ENCODE peak calls at places on chromosomes 6 and 20, in eight cellular contexts. One of them, this sample, is unnamed.
A peak's percentile ranks its signal among the peaks of the same experiment; 100 is the strongest.

GRCh38 chr20:10609276-10609675 is 64.5 kb downstream of the JAG1 start:
- DNase-seq in skeletal muscle cell: peak; percentile 82
- DNase-seq in activated naive CD4-positive, alpha-beta T cell treated with anti-CD3 and anti-CD28 coated beads, Interleukin-2, amount 50 U/mL, for 16 hours: no peak
- DNase-seq in CD4-positive, alpha-beta T cell: no peak
- DNase-seq in activated CD4-positive, alpha-beta T cell treated with anti-CD3 and anti-CD28 coated beads, Interleukin-2, amount 50 U/mL, for 1 hour: no peak
- DNase-seq in GDM1: no peak
- DNase-seq in left colon: no peak
- DNase-seq in activated effector memory CD4-positive, alpha-beta T cell treated with Interleukin-2 at 50 U/mL for 16 hours: no peak
- DNase-seq in this sample: no peak

GRCh38 chr6:116648161-116648560 is 20.4 kb downstream of the ZUP1 start:
- DNase-seq in skeletal muscle cell: no peak
- DNase-seq in activated naive CD4-positive, alpha-beta T cell treated with anti-CD3 and anti-CD28 coated beads, Interleukin-2, amount 50 U/mL, for 16 hours: no peak
- DNase-seq in CD4-positive, alpha-beta T cell: no peak
- DNase-seq in activated CD4-positive, alpha-beta T cell treated with anti-CD3 and anti-CD28 coated beads, Interleukin-2, amount 50 U/mL, for 1 hour: no peak
- DNase-seq in GDM1: no peak
- DNase-seq in left colon: no peak
- DNase-seq in activated effector memory CD4-positive, alpha-beta T cell treated with Interleukin-2 at 50 U/mL for 16 hours: no peak
- DNase-seq in this sample: no peak

GRCh38 chr20:12827796-12828406 is 180.9 kb upstream of the SPTLC3 start:
- DNase-seq in skeletal muscle cell: no peak
- DNase-seq in activated naive CD4-positive, alpha-beta T cell treated with anti-CD3 and anti-CD28 coated beads, Interleukin-2, amount 50 U/mL, for 16 hours: no peak
- DNase-seq in CD4-positive, alpha-beta T cell: no peak
- DNase-seq in activated CD4-positive, alpha-beta T cell treated with anti-CD3 and anti-CD28 coated beads, Interleukin-2, amount 50 U/mL, for 1 hour: no peak
- DNase-seq in GDM1: no peak
- DNase-seq in left colon: no peak
- DNase-seq in activated effector memory CD4-positive, alpha-beta T cell treated with Interleukin-2 at 50 U/mL for 16 hours: no peak
- DNase-seq in this sample: no peak

GRCh38 chr6:158028421-158028820 is 46.8 kb downstream of the SYNJ2 start:
- DNase-seq in skeletal muscle cell: no peak
- DNase-seq in activated naive CD4-positive, alpha-beta T cell treated with anti-CD3 and anti-CD28 coated beads, Interleukin-2, amount 50 U/mL, for 16 hours: no peak
- DNase-seq in CD4-positive, alpha-beta T cell: no peak
- DNase-seq in activated CD4-positive, alpha-beta T cell treated with anti-CD3 and anti-CD28 coated beads, Interleukin-2, amount 50 U/mL, for 1 hour: no peak
- DNase-seq in GDM1: no peak
- DNase-seq in left colon: no peak
- DNase-seq in activated effector memory CD4-positive, alpha-beta T cell treated with Interleukin-2 at 50 U/mL for 16 hours: no peak
- DNase-seq in this sample: no peak

GRCh38 chr20:53582574-53583351 is 10.9 kb downstream of the ZNF217 start:
- DNase-seq in skeletal muscle cell: peak; percentile 89
- DNase-seq in activated naive CD4-positive, alpha-beta T cell treated with anti-CD3 and anti-CD28 coated beads, Interleukin-2, amount 50 U/mL, for 16 hours: peak; percentile 49
- DNase-seq in CD4-positive, alpha-beta T cell: no peak
- DNase-seq in activated CD4-positive, alpha-beta T cell treated with anti-CD3 and anti-CD28 coated beads, Interleukin-2, amount 50 U/mL, for 1 hour: peak; percentile 35
- DNase-seq in GDM1: no peak
- DNase-seq in left colon: no peak
- DNase-seq in activated effector memory CD4-positive, alpha-beta T cell treated with Interleukin-2 at 50 U/mL for 16 hours: no peak
- DNase-seq in this sample: peak; percentile 79

GRCh38 chr20:10462516-10462915 is 27.4 kb downstream of the SLX4IP start:
- DNase-seq in skeletal muscle cell: no peak
- DNase-seq in activated naive CD4-positive, alpha-beta T cell treated with anti-CD3 and anti-CD28 coated beads, Interleukin-2, amount 50 U/mL, for 16 hours: no peak
- DNase-seq in CD4-positive, alpha-beta T cell: no peak
- DNase-seq in activated CD4-positive, alpha-beta T cell treated with anti-CD3 and anti-CD28 coated beads, Interleukin-2, amount 50 U/mL, for 1 hour: no peak
- DNase-seq in GDM1: no peak
- DNase-seq in left colon: no peak
- DNase-seq in activated effector memory CD4-positive, alpha-beta T cell treated with Interleukin-2 at 50 U/mL for 16 hours: no peak
- DNase-seq in this sample: no peak

GRCh38 chr6:14211596-14211961 is 94.0 kb downstream of the CD83 start:
- DNase-seq in skeletal muscle cell: no peak
- DNase-seq in activated naive CD4-positive, alpha-beta T cell treated with anti-CD3 and anti-CD28 coated beads, Interleukin-2, amount 50 U/mL, for 16 hours: no peak
- DNase-seq in CD4-positive, alpha-beta T cell: no peak
- DNase-seq in activated CD4-positive, alpha-beta T cell treated with anti-CD3 and anti-CD28 coated beads, Interleukin-2, amount 50 U/mL, for 1 hour: peak; percentile 24
- DNase-seq in GDM1: no peak
- DNase-seq in left colon: peak; percentile 64
- DNase-seq in activated effector memory CD4-positive, alpha-beta T cell treated with Interleukin-2 at 50 U/mL for 16 hours: no peak
- DNase-seq in this sample: no peak

GRCh38 chr6:13428528-13429405 is 58.6 kb downstream of the GFOD1 start:
- DNase-seq in skeletal muscle cell: no peak
- DNase-seq in activated naive CD4-positive, alpha-beta T cell treated with anti-CD3 and anti-CD28 coated beads, Interleukin-2, amount 50 U/mL, for 16 hours: no peak
- DNase-seq in CD4-positive, alpha-beta T cell: no peak
- DNase-seq in activated CD4-positive, alpha-beta T cell treated with anti-CD3 and anti-CD28 coated beads, Interleukin-2, amount 50 U/mL, for 1 hour: no peak
- DNase-seq in GDM1: no peak
- DNase-seq in left colon: no peak
- DNase-seq in activated effector memory CD4-positive, alpha-beta T cell treated with Interleukin-2 at 50 U/mL for 16 hours: no peak
- DNase-seq in this sample: no peak

GRCh38 chr6:36149436-36149835 is 19.1 kb downstream of the MAPK13 start:
- DNase-seq in skeletal muscle cell: no peak
- DNase-seq in activated naive CD4-positive, alpha-beta T cell treated with anti-CD3 and anti-CD28 coated beads, Interleukin-2, amount 50 U/mL, for 16 hours: no peak
- DNase-seq in CD4-positive, alpha-beta T cell: no peak
- DNase-seq in activated CD4-positive, alpha-beta T cell treated with anti-CD3 and anti-CD28 coated beads, Interleukin-2, amount 50 U/mL, for 1 hour: no peak
- DNase-seq in GDM1: no peak
- DNase-seq in left colon: no peak
- DNase-seq in activated effector memory CD4-positive, alpha-beta T cell treated with Interleukin-2 at 50 U/mL for 16 hours: no peak
- DNase-seq in this sample: no peak

GRCh38 chr6:108247965-108248536 is 12.8 kb downstream of the SNX3 start:
- DNase-seq in skeletal muscle cell: no peak
- DNase-seq in activated naive CD4-positive, alpha-beta T cell treated with anti-CD3 and anti-CD28 coated beads, Interleukin-2, amount 50 U/mL, for 16 hours: no peak
- DNase-seq in CD4-positive, alpha-beta T cell: no peak
- DNase-seq in activated CD4-positive, alpha-beta T cell treated with anti-CD3 and anti-CD28 coated beads, Interleukin-2, amount 50 U/mL, for 1 hour: no peak
- DNase-seq in GDM1: no peak
- DNase-seq in left colon: no peak
- DNase-seq in activated effector memory CD4-positive, alpha-beta T cell treated with Interleukin-2 at 50 U/mL for 16 hours: no peak
- DNase-seq in this sample: no peak

GRCh38 chr20:11585752-11586352 is 331.8 kb upstream of the BTBD3 start:
- DNase-seq in skeletal muscle cell: no peak
- DNase-seq in activated naive CD4-positive, alpha-beta T cell treated with anti-CD3 and anti-CD28 coated beads, Interleukin-2, amount 50 U/mL, for 16 hours: no peak
- DNase-seq in CD4-positive, alpha-beta T cell: no peak
- DNase-seq in activated CD4-positive, alpha-beta T cell treated with anti-CD3 and anti-CD28 coated beads, Interleukin-2, amount 50 U/mL, for 1 hour: no peak
- DNase-seq in GDM1: no peak
- DNase-seq in left colon: no peak
- DNase-seq in activated effector memory CD4-positive, alpha-beta T cell treated with Interleukin-2 at 50 U/mL for 16 hours: no peak
- DNase-seq in this sample: no peak

GRCh38 chr6:147040041-147040440 is 164.2 kb upstream of the STXBP5 start:
- DNase-seq in skeletal muscle cell: no peak
- DNase-seq in activated naive CD4-positive, alpha-beta T cell treated with anti-CD3 and anti-CD28 coated beads, Interleukin-2, amount 50 U/mL, for 16 hours: no peak
- DNase-seq in CD4-positive, alpha-beta T cell: no peak
- DNase-seq in activated CD4-positive, alpha-beta T cell treated with anti-CD3 and anti-CD28 coated beads, Interleukin-2, amount 50 U/mL, for 1 hour: no peak
- DNase-seq in GDM1: no peak
- DNase-seq in left colon: no peak
- DNase-seq in activated effector memory CD4-positive, alpha-beta T cell treated with Interleukin-2 at 50 U/mL for 16 hours: no peak
- DNase-seq in this sample: peak; percentile 48

GRCh38 chr6:138289739-138290138 is 71.4 kb upstream of the PBOV1 start:
- DNase-seq in skeletal muscle cell: no peak
- DNase-seq in activated naive CD4-positive, alpha-beta T cell treated with anti-CD3 and anti-CD28 coated beads, Interleukin-2, amount 50 U/mL, for 16 hours: no peak
- DNase-seq in CD4-positive, alpha-beta T cell: no peak
- DNase-seq in activated CD4-positive, alpha-beta T cell treated with anti-CD3 and anti-CD28 coated beads, Interleukin-2, amount 50 U/mL, for 1 hour: no peak
- DNase-seq in GDM1: no peak
- DNase-seq in left colon: peak; percentile 13
- DNase-seq in activated effector memory CD4-positive, alpha-beta T cell treated with Interleukin-2 at 50 U/mL for 16 hours: no peak
- DNase-seq in this sample: no peak

GRCh38 chr20:34543457-34544056 is 15.0 kb upstream of the MAP1LC3A start:
- DNase-seq in skeletal muscle cell: no peak
- DNase-seq in activated naive CD4-positive, alpha-beta T cell treated with anti-CD3 and anti-CD28 coated beads, Interleukin-2, amount 50 U/mL, for 16 hours: no peak
- DNase-seq in CD4-positive, alpha-beta T cell: no peak
- DNase-seq in activated CD4-positive, alpha-beta T cell treated with anti-CD3 and anti-CD28 coated beads, Interleukin-2, amount 50 U/mL, for 1 hour: no peak
- DNase-seq in GDM1: no peak
- DNase-seq in left colon: peak; percentile 51
- DNase-seq in activated effector memory CD4-positive, alpha-beta T cell treated with Interleukin-2 at 50 U/mL for 16 hours: no peak
- DNase-seq in this sample: no peak

GRCh38 chr6:169188051-169188863 is 65.4 kb downstream of the THBS2 start:
- DNase-seq in skeletal muscle cell: peak; percentile 88
- DNase-seq in activated naive CD4-positive, alpha-beta T cell treated with anti-CD3 and anti-CD28 coated beads, Interleukin-2, amount 50 U/mL, for 16 hours: no peak
- DNase-seq in CD4-positive, alpha-beta T cell: no peak
- DNase-seq in activated CD4-positive, alpha-beta T cell treated with anti-CD3 and anti-CD28 coated beads, Interleukin-2, amount 50 U/mL, for 1 hour: no peak
- DNase-seq in GDM1: no peak
- DNase-seq in left colon: no peak
- DNase-seq in activated effector memory CD4-positive, alpha-beta T cell treated with Interleukin-2 at 50 U/mL for 16 hours: no peak
- DNase-seq in this sample: no peak

GRCh38 chr6:99522531-99522930 is 7.3 kb upstream of the USP45 start:
- DNase-seq in skeletal muscle cell: no peak
- DNase-seq in activated naive CD4-positive, alpha-beta T cell treated with anti-CD3 and anti-CD28 coated beads, Interleukin-2, amount 50 U/mL, for 16 hours: no peak
- DNase-seq in CD4-positive, alpha-beta T cell: no peak
- DNase-seq in activated CD4-positive, alpha-beta T cell treated with anti-CD3 and anti-CD28 coated beads, Interleukin-2, amount 50 U/mL, for 1 hour: no peak
- DNase-seq in GDM1: no peak
- DNase-seq in left colon: no peak
- DNase-seq in activated effector memory CD4-positive, alpha-beta T cell treated with Interleukin-2 at 50 U/mL for 16 hours: no peak
- DNase-seq in this sample: peak; percentile 20

GRCh38 chr6:15516378-15516777 is 146.4 kb downstream of the DTNBP1 start:
- DNase-seq in skeletal muscle cell: no peak
- DNase-seq in activated naive CD4-positive, alpha-beta T cell treated with anti-CD3 and anti-CD28 coated beads, Interleukin-2, amount 50 U/mL, for 16 hours: no peak
- DNase-seq in CD4-positive, alpha-beta T cell: no peak
- DNase-seq in activated CD4-positive, alpha-beta T cell treated with anti-CD3 and anti-CD28 coated beads, Interleukin-2, amount 50 U/mL, for 1 hour: no peak
- DNase-seq in GDM1: no peak
- DNase-seq in left colon: no peak
- DNase-seq in activated effector memory CD4-positive, alpha-beta T cell treated with Interleukin-2 at 50 U/mL for 16 hours: no peak
- DNase-seq in this sample: no peak

GRCh38 chr6:169241688-169242350 is 11.8 kb downstream of the THBS2 start:
- DNase-seq in skeletal muscle cell: no peak
- DNase-seq in activated naive CD4-positive, alpha-beta T cell treated with anti-CD3 and anti-CD28 coated beads, Interleukin-2, amount 50 U/mL, for 16 hours: no peak
- DNase-seq in CD4-positive, alpha-beta T cell: no peak
- DNase-seq in activated CD4-positive, alpha-beta T cell treated with anti-CD3 and anti-CD28 coated beads, Interleukin-2, amount 50 U/mL, for 1 hour: no peak
- DNase-seq in GDM1: no peak
- DNase-seq in left colon: no peak
- DNase-seq in activated effector memory CD4-positive, alpha-beta T cell treated with Interleukin-2 at 50 U/mL for 16 hours: no peak
- DNase-seq in this sample: no peak

GRCh38 chr6:63690210-63690609 is 54.6 kb downstream of the PHF3 start:
- DNase-seq in skeletal muscle cell: no peak
- DNase-seq in activated naive CD4-positive, alpha-beta T cell treated with anti-CD3 and anti-CD28 coated beads, Interleukin-2, amount 50 U/mL, for 16 hours: no peak
- DNase-seq in CD4-positive, alpha-beta T cell: no peak
- DNase-seq in activated CD4-positive, alpha-beta T cell treated with anti-CD3 and anti-CD28 coated beads, Interleukin-2, amount 50 U/mL, for 1 hour: no peak
- DNase-seq in GDM1: no peak
- DNase-seq in left colon: no peak
- DNase-seq in activated effector memory CD4-positive, alpha-beta T cell treated with Interleukin-2 at 50 U/mL for 16 hours: no peak
- DNase-seq in this sample: no peak

GRCh38 chr6:22152871-22153270 is 144.0 kb downstream of the PRL start:
- DNase-seq in skeletal muscle cell: no peak
- DNase-seq in activated naive CD4-positive, alpha-beta T cell treated with anti-CD3 and anti-CD28 coated beads, Interleukin-2, amount 50 U/mL, for 16 hours: no peak
- DNase-seq in CD4-positive, alpha-beta T cell: no peak
- DNase-seq in activated CD4-positive, alpha-beta T cell treated with anti-CD3 and anti-CD28 coated beads, Interleukin-2, amount 50 U/mL, for 1 hour: no peak
- DNase-seq in GDM1: no peak
- DNase-seq in left colon: no peak
- DNase-seq in activated effector memory CD4-positive, alpha-beta T cell treated with Interleukin-2 at 50 U/mL for 16 hours: no peak
- DNase-seq in this sample: no peak

GRCh38 chr20:57040924-57041323 is 225.5 kb downstream of the BMP7 start:
- DNase-seq in skeletal muscle cell: no peak
- DNase-seq in activated naive CD4-positive, alpha-beta T cell treated with anti-CD3 and anti-CD28 coated beads, Interleukin-2, amount 50 U/mL, for 16 hours: no peak
- DNase-seq in CD4-positive, alpha-beta T cell: no peak
- DNase-seq in activated CD4-positive, alpha-beta T cell treated with anti-CD3 and anti-CD28 coated beads, Interleukin-2, amount 50 U/mL, for 1 hour: no peak
- DNase-seq in GDM1: no peak
- DNase-seq in left colon: no peak
- DNase-seq in activated effector memory CD4-positive, alpha-beta T cell treated with Interleukin-2 at 50 U/mL for 16 hours: no peak
- DNase-seq in this sample: no peak

GRCh38 chr6:130206474-130206873 is 16.3 kb downstream of the SAMD3 start:
- DNase-seq in skeletal muscle cell: no peak
- DNase-seq in activated naive CD4-positive, alpha-beta T cell treated with anti-CD3 and anti-CD28 coated beads, Interleukin-2, amount 50 U/mL, for 16 hours: no peak
- DNase-seq in CD4-positive, alpha-beta T cell: no peak
- DNase-seq in activated CD4-positive, alpha-beta T cell treated with anti-CD3 and anti-CD28 coated beads, Interleukin-2, amount 50 U/mL, for 1 hour: no peak
- DNase-seq in GDM1: no peak
- DNase-seq in left colon: no peak
- DNase-seq in activated effector memory CD4-positive, alpha-beta T cell treated with Interleukin-2 at 50 U/mL for 16 hours: no peak
- DNase-seq in this sample: no peak

GRCh38 chr6:34496103-34496685 is 30.3 kb downstream of the PACSIN1 start:
- DNase-seq in skeletal muscle cell: no peak
- DNase-seq in activated naive CD4-positive, alpha-beta T cell treated with anti-CD3 and anti-CD28 coated beads, Interleukin-2, amount 50 U/mL, for 16 hours: no peak
- DNase-seq in CD4-positive, alpha-beta T cell: no peak
- DNase-seq in activated CD4-positive, alpha-beta T cell treated with anti-CD3 and anti-CD28 coated beads, Interleukin-2, amount 50 U/mL, for 1 hour: no peak
- DNase-seq in GDM1: no peak
- DNase-seq in left colon: no peak
- DNase-seq in activated effector memory CD4-positive, alpha-beta T cell treated with Interleukin-2 at 50 U/mL for 16 hours: no peak
- DNase-seq in this sample: no peak

GRCh38 chr20:40056186-40056585 is 632.9 kb downstream of the MAFB start:
- DNase-seq in skeletal muscle cell: no peak
- DNase-seq in activated naive CD4-positive, alpha-beta T cell treated with anti-CD3 and anti-CD28 coated beads, Interleukin-2, amount 50 U/mL, for 16 hours: no peak
- DNase-seq in CD4-positive, alpha-beta T cell: no peak
- DNase-seq in activated CD4-positive, alpha-beta T cell treated with anti-CD3 and anti-CD28 coated beads, Interleukin-2, amount 50 U/mL, for 1 hour: no peak
- DNase-seq in GDM1: no peak
- DNase-seq in left colon: no peak
- DNase-seq in activated effector memory CD4-positive, alpha-beta T cell treated with Interleukin-2 at 50 U/mL for 16 hours: no peak
- DNase-seq in this sample: no peak

GRCh38 chr6:104789770-104790190 is 69.9 kb downstream of the HACE1 start:
- DNase-seq in skeletal muscle cell: peak; percentile 41
- DNase-seq in activated naive CD4-positive, alpha-beta T cell treated with anti-CD3 and anti-CD28 coated beads, Interleukin-2, amount 50 U/mL, for 16 hours: no peak
- DNase-seq in CD4-positive, alpha-beta T cell: no peak
- DNase-seq in activated CD4-positive, alpha-beta T cell treated with anti-CD3 and anti-CD28 coated beads, Interleukin-2, amount 50 U/mL, for 1 hour: no peak
- DNase-seq in GDM1: no peak
- DNase-seq in left colon: no peak
- DNase-seq in activated effector memory CD4-positive, alpha-beta T cell treated with Interleukin-2 at 50 U/mL for 16 hours: no peak
- DNase-seq in this sample: peak; percentile 30

GRCh38 chr6:41193171-41193734 is 7.7 kb downstream of the TREML2 start:
- DNase-seq in skeletal muscle cell: no peak
- DNase-seq in activated naive CD4-positive, alpha-beta T cell treated with anti-CD3 and anti-CD28 coated beads, Interleukin-2, amount 50 U/mL, for 16 hours: no peak
- DNase-seq in CD4-positive, alpha-beta T cell: no peak
- DNase-seq in activated CD4-positive, alpha-beta T cell treated with anti-CD3 and anti-CD28 coated beads, Interleukin-2, amount 50 U/mL, for 1 hour: no peak
- DNase-seq in GDM1: no peak
- DNase-seq in left colon: no peak
- DNase-seq in activated effector memory CD4-positive, alpha-beta T cell treated with Interleukin-2 at 50 U/mL for 16 hours: no peak
- DNase-seq in this sample: no peak

GRCh38 chr6:150813319-150813992 is 52.0 kb upstream of the MTHFD1L start:
- DNase-seq in skeletal muscle cell: no peak
- DNase-seq in activated naive CD4-positive, alpha-beta T cell treated with anti-CD3 and anti-CD28 coated beads, Interleukin-2, amount 50 U/mL, for 16 hours: no peak
- DNase-seq in CD4-positive, alpha-beta T cell: no peak
- DNase-seq in activated CD4-positive, alpha-beta T cell treated with anti-CD3 and anti-CD28 coated beads, Interleukin-2, amount 50 U/mL, for 1 hour: peak; percentile 4
- DNase-seq in GDM1: no peak
- DNase-seq in left colon: peak; percentile 15
- DNase-seq in activated effector memory CD4-positive, alpha-beta T cell treated with Interleukin-2 at 50 U/mL for 16 hours: no peak
- DNase-seq in this sample: no peak

GRCh38 chr6:118725944-118726343 is 74.6 kb upstream of the CEP85L start:
- DNase-seq in skeletal muscle cell: no peak
- DNase-seq in activated naive CD4-positive, alpha-beta T cell treated with anti-CD3 and anti-CD28 coated beads, Interleukin-2, amount 50 U/mL, for 16 hours: peak; percentile 80
- DNase-seq in CD4-positive, alpha-beta T cell: peak; percentile 47
- DNase-seq in activated CD4-positive, alpha-beta T cell treated with anti-CD3 and anti-CD28 coated beads, Interleukin-2, amount 50 U/mL, for 1 hour: peak; percentile 62
- DNase-seq in GDM1: no peak
- DNase-seq in left colon: no peak
- DNase-seq in activated effector memory CD4-positive, alpha-beta T cell treated with Interleukin-2 at 50 U/mL for 16 hours: peak; percentile 32
- DNase-seq in this sample: no peak

GRCh38 chr6:16257999-16258708 is 19.8 kb downstream of the GMPR start:
- DNase-seq in skeletal muscle cell: no peak
- DNase-seq in activated naive CD4-positive, alpha-beta T cell treated with anti-CD3 and anti-CD28 coated beads, Interleukin-2, amount 50 U/mL, for 16 hours: no peak
- DNase-seq in CD4-positive, alpha-beta T cell: no peak
- DNase-seq in activated CD4-positive, alpha-beta T cell treated with anti-CD3 and anti-CD28 coated beads, Interleukin-2, amount 50 U/mL, for 1 hour: no peak
- DNase-seq in GDM1: no peak
- DNase-seq in left colon: no peak
- DNase-seq in activated effector memory CD4-positive, alpha-beta T cell treated with Interleukin-2 at 50 U/mL for 16 hours: no peak
- DNase-seq in this sample: no peak

GRCh38 chr20:63326314-63327228 is 33.6 kb downstream of the COL20A1 start:
- DNase-seq in skeletal muscle cell: no peak
- DNase-seq in activated naive CD4-positive, alpha-beta T cell treated with anti-CD3 and anti-CD28 coated beads, Interleukin-2, amount 50 U/mL, for 16 hours: no peak
- DNase-seq in CD4-positive, alpha-beta T cell: no peak
- DNase-seq in activated CD4-positive, alpha-beta T cell treated with anti-CD3 and anti-CD28 coated beads, Interleukin-2, amount 50 U/mL, for 1 hour: no peak
- DNase-seq in GDM1: no peak
- DNase-seq in left colon: no peak
- DNase-seq in activated effector memory CD4-positive, alpha-beta T cell treated with Interleukin-2 at 50 U/mL for 16 hours: no peak
- DNase-seq in this sample: no peak

GRCh38 chr6:11211235-11211634 is 21.2 kb downstream of the NEDD9 start:
- DNase-seq in skeletal muscle cell: no peak
- DNase-seq in activated naive CD4-positive, alpha-beta T cell treated with anti-CD3 and anti-CD28 coated beads, Interleukin-2, amount 50 U/mL, for 16 hours: no peak
- DNase-seq in CD4-positive, alpha-beta T cell: no peak
- DNase-seq in activated CD4-positive, alpha-beta T cell treated with anti-CD3 and anti-CD28 coated beads, Interleukin-2, amount 50 U/mL, for 1 hour: no peak
- DNase-seq in GDM1: no peak
- DNase-seq in left colon: no peak
- DNase-seq in activated effector memory CD4-positive, alpha-beta T cell treated with Interleukin-2 at 50 U/mL for 16 hours: no peak
- DNase-seq in this sample: no peak

GRCh38 chr20:4601630-4602296 is 119.9 kb upstream of the PRND start:
- DNase-seq in skeletal muscle cell: peak; percentile 38
- DNase-seq in activated naive CD4-positive, alpha-beta T cell treated with anti-CD3 and anti-CD28 coated beads, Interleukin-2, amount 50 U/mL, for 16 hours: no peak
- DNase-seq in CD4-positive, alpha-beta T cell: no peak
- DNase-seq in activated CD4-positive, alpha-beta T cell treated with anti-CD3 and anti-CD28 coated beads, Interleukin-2, amount 50 U/mL, for 1 hour: no peak
- DNase-seq in GDM1: no peak
- DNase-seq in left colon: no peak
- DNase-seq in activated effector memory CD4-positive, alpha-beta T cell treated with Interleukin-2 at 50 U/mL for 16 hours: no peak
- DNase-seq in this sample: no peak

GRCh38 chr6:28977351-28978136 is 27.6 kb downstream of the ZNF311 start:
- DNase-seq in skeletal muscle cell: no peak
- DNase-seq in activated naive CD4-positive, alpha-beta T cell treated with anti-CD3 and anti-CD28 coated beads, Interleukin-2, amount 50 U/mL, for 16 hours: peak; percentile 17
- DNase-seq in CD4-positive, alpha-beta T cell: no peak
- DNase-seq in activated CD4-positive, alpha-beta T cell treated with anti-CD3 and anti-CD28 coated beads, Interleukin-2, amount 50 U/mL, for 1 hour: no peak
- DNase-seq in GDM1: no peak
- DNase-seq in left colon: no peak
- DNase-seq in activated effector memory CD4-positive, alpha-beta T cell treated with Interleukin-2 at 50 U/mL for 16 hours: no peak
- DNase-seq in this sample: peak; percentile 64

GRCh38 chr6:44016131-44016870 is 111.0 kb downstream of the MRPL14 start:
- DNase-seq in skeletal muscle cell: no peak
- DNase-seq in activated naive CD4-positive, alpha-beta T cell treated with anti-CD3 and anti-CD28 coated beads, Interleukin-2, amount 50 U/mL, for 16 hours: no peak
- DNase-seq in CD4-positive, alpha-beta T cell: no peak
- DNase-seq in activated CD4-positive, alpha-beta T cell treated with anti-CD3 and anti-CD28 coated beads, Interleukin-2, amount 50 U/mL, for 1 hour: no peak
- DNase-seq in GDM1: no peak
- DNase-seq in left colon: no peak
- DNase-seq in activated effector memory CD4-positive, alpha-beta T cell treated with Interleukin-2 at 50 U/mL for 16 hours: no peak
- DNase-seq in this sample: no peak